ENCODE peak calls at places on chromosomes 2 and 18, in four cellular contexts. One of them, this sample, is unnamed. For H3K27me3, the result is how much of the 10 kb centered on the place peaks cover.

GRCh38 chr2:232534940-232535735 is 4.4 kb upstream of the CHRNG start:
- DNase-seq in CD8-positive, alpha-beta T cell: no peak
- DNase-seq in prostate gland: no peak
- DNase-seq in brain microvascular endothelial cell: no peak
- DNase-seq in this sample: no peak

GRCh38 chr18:26003391-26003790 is 87.0 kb downstream of the SS18 start:
- DNase-seq in prostate gland: peak
- DNase-seq in brain microvascular endothelial cell: no peak
- DNase-seq in CD8-positive, alpha-beta T cell: no peak
- DNase-seq in this sample: no peak

GRCh38 chr2:128617661-128618060 is 299.0 kb upstream of the HS6ST1 start:
- DNase-seq in CD8-positive, alpha-beta T cell: no peak
- DNase-seq in prostate gland: no peak
- DNase-seq in brain microvascular endothelial cell: no peak
- DNase-seq in this sample: no peak

GRCh38 chr2:112869258-112869842 is 32.8 kb upstream of the IL1B start:
- DNase-seq in CD8-positive, alpha-beta T cell: no peak
- DNase-seq in brain microvascular endothelial cell: no peak
- DNase-seq in prostate gland: peak
- DNase-seq in this sample: peak

GRCh38 chr2:113977660-113978523 is 88.0 kb downstream of the ACTR3 start:
- DNase-seq in brain microvascular endothelial cell: peak
- DNase-seq in CD8-positive, alpha-beta T cell: no peak
- DNase-seq in prostate gland: no peak
- DNase-seq in this sample: peak

GRCh38 chr2:177148477-177149154 is 64.0 kb upstream of the HNRNPA3 start:
- DNase-seq in brain microvascular endothelial cell: peak
- DNase-seq in prostate gland: peak
- DNase-seq in CD8-positive, alpha-beta T cell: peak
- DNase-seq in this sample: peak

GRCh38 chr2:43399515-43400245 is 173.3 kb upstream of the ZFP36L2 start:
- DNase-seq in prostate gland: no peak
- DNase-seq in CD8-positive, alpha-beta T cell: no peak
- DNase-seq in brain microvascular endothelial cell: no peak
- DNase-seq in this sample: no peak

GRCh38 chr2:20223345-20224190 is 1.4 kb downstream of the SDC1 start:
- DNase-seq in prostate gland: no peak
- DNase-seq in brain microvascular endothelial cell: no peak
- DNase-seq in CD8-positive, alpha-beta T cell: no peak
- DNase-seq in this sample: peak

GRCh38 chr2:213119061-213119809 is 32.2 kb downstream of the IKZF2 start:
- DNase-seq in CD8-positive, alpha-beta T cell: no peak
- DNase-seq in brain microvascular endothelial cell: peak
- DNase-seq in prostate gland: no peak
- DNase-seq in this sample: no peak

GRCh38 chr2:15388406-15389325 is 172.5 kb downstream of the NBAS start:
- DNase-seq in prostate gland: no peak
- DNase-seq in brain microvascular endothelial cell: no peak
- DNase-seq in CD8-positive, alpha-beta T cell: no peak
- DNase-seq in this sample: no peak

GRCh38 chr2:46520108-46520507 is 40.7 kb downstream of the TMEM247 start:
- DNase-seq in brain microvascular endothelial cell: no peak
- DNase-seq in prostate gland: no peak
- DNase-seq in CD8-positive, alpha-beta T cell: no peak
- DNase-seq in this sample: no peak

GRCh38 chr18:52570975-52571374 is 231.0 kb downstream of the DCC start:
- DNase-seq in brain microvascular endothelial cell: no peak
- DNase-seq in CD8-positive, alpha-beta T cell: no peak
- DNase-seq in prostate gland: no peak
- DNase-seq in this sample: no peak

GRCh38 chr2:227687189-227687588 is 20.6 kb downstream of the SCYGR5 start:
- DNase-seq in CD8-positive, alpha-beta T cell: no peak
- DNase-seq in brain microvascular endothelial cell: no peak
- DNase-seq in prostate gland: no peak
- DNase-seq in this sample: no peak

GRCh38 chr2:226618875-226619605 is 180.6 kb downstream of the IRS1 start:
- DNase-seq in brain microvascular endothelial cell: no peak
- DNase-seq in prostate gland: no peak
- DNase-seq in CD8-positive, alpha-beta T cell: no peak
- DNase-seq in this sample: no peak

GRCh38 chr2:27016801-27017325 is 15.9 kb upstream of the TMEM214 start:
- DNase-seq in brain microvascular endothelial cell: peak
- DNase-seq in CD8-positive, alpha-beta T cell: peak
- DNase-seq in prostate gland: peak
- DNase-seq in this sample: peak

GRCh38 chr2:162545254-162545653 is 201.3 kb downstream of the GCA start:
- DNase-seq in brain microvascular endothelial cell: no peak
- DNase-seq in CD8-positive, alpha-beta T cell: no peak
- DNase-seq in prostate gland: no peak
- DNase-seq in this sample: no peak

GRCh38 chr2:117789505-117789904 is 25.0 kb upstream of the DDX18 start:
- DNase-seq in prostate gland: no peak
- DNase-seq in brain microvascular endothelial cell: no peak
- DNase-seq in CD8-positive, alpha-beta T cell: no peak
- DNase-seq in this sample: no peak

GRCh38 chr2:33380001-33380609 is 96.3 kb upstream of the RASGRP3 start:
- DNase-seq in CD8-positive, alpha-beta T cell: no peak
- DNase-seq in prostate gland: no peak
- DNase-seq in brain microvascular endothelial cell: no peak
- DNase-seq in this sample: no peak

GRCh38 chr2:434625-435024 is 146.7 kb upstream of the ALKAL2 start:
- DNase-seq in brain microvascular endothelial cell: no peak
- DNase-seq in CD8-positive, alpha-beta T cell: no peak
- DNase-seq in prostate gland: no peak
- DNase-seq in this sample: no peak

GRCh38 chr18:74139888-74140287 is 7.7 kb downstream of the FBXO15 start:
- DNase-seq in CD8-positive, alpha-beta T cell: no peak
- DNase-seq in brain microvascular endothelial cell: peak
- DNase-seq in prostate gland: no peak
- DNase-seq in this sample: no peak

GRCh38 chr2:220076734-220077133 is 449.3 kb downstream of the SLC4A3 start:
- DNase-seq in CD8-positive, alpha-beta T cell: no peak
- DNase-seq in prostate gland: peak
- DNase-seq in brain microvascular endothelial cell: peak
- DNase-seq in this sample: no peak

GRCh38 chr2:696999-697627 is 19.9 kb upstream of the TMEM18 start:
- DNase-seq in prostate gland: no peak
- DNase-seq in brain microvascular endothelial cell: no peak
- DNase-seq in CD8-positive, alpha-beta T cell: no peak
- DNase-seq in this sample: peak

DNA sequence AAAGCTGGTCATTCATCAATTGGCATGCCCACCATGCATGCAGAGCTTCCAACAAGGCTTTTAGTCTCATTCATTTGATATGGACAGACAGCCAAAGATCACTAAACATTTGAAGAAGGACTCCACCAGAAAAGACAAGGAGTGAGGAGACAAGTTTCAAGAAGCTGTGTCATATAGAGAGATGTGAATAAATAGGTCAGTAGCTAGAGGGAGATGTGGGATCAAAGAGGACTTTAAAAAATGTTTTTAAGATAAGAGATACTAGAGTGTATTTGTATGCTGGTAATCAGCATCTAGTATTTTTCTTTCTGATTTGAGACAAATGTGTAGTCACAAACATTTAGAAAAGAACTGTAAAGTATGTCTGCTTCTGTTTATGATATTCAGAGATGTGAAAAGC is 48.5 kb downstream of the ANTXR1 start:
- DNase-seq in brain microvascular endothelial cell: no peak
- DNase-seq in CD8-positive, alpha-beta T cell: no peak
- DNase-seq in prostate gland: no peak
- DNase-seq in this sample: no peak
- H3K27me3 ChIP-seq in brain microvascular endothelial cell: under half
- H3K27me3 ChIP-seq in CD8-positive, alpha-beta T cell: under half
- H3K27me3 ChIP-seq in prostate gland: under half
- H3K27me3 ChIP-seq in this sample: under half

GRCh38 chr2:67214585-67215184 is 182.4 kb upstream of the ETAA1 start:
- DNase-seq in brain microvascular endothelial cell: no peak
- DNase-seq in prostate gland: no peak
- DNase-seq in CD8-positive, alpha-beta T cell: no peak
- DNase-seq in this sample: no peak
- H3K27ac ChIP-seq in brain microvascular endothelial cell: no peak
- H3K27ac ChIP-seq in prostate gland: no peak
- H3K27ac ChIP-seq in CD8-positive, alpha-beta T cell: no peak
- H3K27ac ChIP-seq in this sample: no peak

GRCh38 chr18:64119916-64120315 is 29.0 kb downstream of the LINC00305 start:
- DNase-seq in brain microvascular endothelial cell: no peak
- DNase-seq in prostate gland: no peak
- DNase-seq in CD8-positive, alpha-beta T cell: no peak
- DNase-seq in this sample: no peak
- TF ChIP-seq CTCF in brain microvascular endothelial cell: no peak
- TF ChIP-seq CTCF in prostate gland: no peak
- TF ChIP-seq CTCF in CD8-positive, alpha-beta T cell: no peak
- TF ChIP-seq CTCF in this sample: peak

GRCh38 chr2:238236571-238236970 is 3.3 kb downstream of the HES6 start:
- DNase-seq in brain microvascular endothelial cell: no peak
- DNase-seq in CD8-positive, alpha-beta T cell: no peak
- DNase-seq in prostate gland: no peak
- DNase-seq in this sample: no peak

GRCh38 chr2:238237441-238237840 is 2.4 kb downstream of the HES6 start:
- DNase-seq in prostate gland: no peak
- DNase-seq in brain microvascular endothelial cell: no peak
- DNase-seq in CD8-positive, alpha-beta T cell: no peak
- DNase-seq in this sample: no peak

GRCh38 chr2:238239552-238239871 is 326 bp downstream of the HES6 start:
- DNase-seq in brain microvascular endothelial cell: no peak
- DNase-seq in CD8-positive, alpha-beta T cell: no peak
- DNase-seq in prostate gland: no peak
- DNase-seq in this sample: no peak

GRCh38 chr2:238238766-238239551 is 879 bp downstream of the HES6 start:
- DNase-seq in brain microvascular endothelial cell: no peak
- DNase-seq in prostate gland: no peak
- DNase-seq in CD8-positive, alpha-beta T cell: peak
- DNase-seq in this sample: no peak

GRCh38 chr2:238238311-238238765 is 1.5 kb downstream of the HES6 start:
- DNase-seq in prostate gland: no peak
- DNase-seq in brain microvascular endothelial cell: no peak
- DNase-seq in CD8-positive, alpha-beta T cell: no peak
- DNase-seq in this sample: no peak
- H3K27me3 ChIP-seq in prostate gland: under half
- H3K27me3 ChIP-seq in brain microvascular endothelial cell: under half
- H3K27me3 ChIP-seq in CD8-positive, alpha-beta T cell: under half
- H3K27me3 ChIP-seq in this sample: under half

DNA sequence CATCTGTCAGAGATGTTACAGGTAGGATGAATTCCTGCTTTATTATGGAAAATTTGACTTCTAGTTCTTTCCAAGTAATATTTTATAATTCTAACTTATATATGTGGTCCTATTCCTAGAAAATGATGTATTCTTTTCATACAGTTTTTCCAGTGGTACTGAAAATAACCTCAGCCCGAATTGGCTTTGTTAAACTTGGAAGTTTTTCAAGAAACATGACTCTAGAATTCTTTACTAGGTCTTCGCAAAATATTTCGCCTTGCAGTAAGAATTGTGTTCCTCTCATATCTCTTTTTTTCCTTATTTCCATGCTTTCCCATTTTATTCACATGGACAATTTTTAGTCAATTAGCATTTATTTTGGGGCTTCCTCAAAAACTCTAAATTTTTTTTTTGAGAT is 60.5 kb downstream of the BMPR2 start:
- DNase-seq in CD8-positive, alpha-beta T cell: no peak
- DNase-seq in prostate gland: no peak
- DNase-seq in brain microvascular endothelial cell: no peak
- DNase-seq in this sample: no peak
- H3K27ac ChIP-seq in CD8-positive, alpha-beta T cell: no peak
- H3K27ac ChIP-seq in prostate gland: no peak
- H3K27ac ChIP-seq in brain microvascular endothelial cell: no peak
- H3K27ac ChIP-seq in this sample: no peak

DNA sequence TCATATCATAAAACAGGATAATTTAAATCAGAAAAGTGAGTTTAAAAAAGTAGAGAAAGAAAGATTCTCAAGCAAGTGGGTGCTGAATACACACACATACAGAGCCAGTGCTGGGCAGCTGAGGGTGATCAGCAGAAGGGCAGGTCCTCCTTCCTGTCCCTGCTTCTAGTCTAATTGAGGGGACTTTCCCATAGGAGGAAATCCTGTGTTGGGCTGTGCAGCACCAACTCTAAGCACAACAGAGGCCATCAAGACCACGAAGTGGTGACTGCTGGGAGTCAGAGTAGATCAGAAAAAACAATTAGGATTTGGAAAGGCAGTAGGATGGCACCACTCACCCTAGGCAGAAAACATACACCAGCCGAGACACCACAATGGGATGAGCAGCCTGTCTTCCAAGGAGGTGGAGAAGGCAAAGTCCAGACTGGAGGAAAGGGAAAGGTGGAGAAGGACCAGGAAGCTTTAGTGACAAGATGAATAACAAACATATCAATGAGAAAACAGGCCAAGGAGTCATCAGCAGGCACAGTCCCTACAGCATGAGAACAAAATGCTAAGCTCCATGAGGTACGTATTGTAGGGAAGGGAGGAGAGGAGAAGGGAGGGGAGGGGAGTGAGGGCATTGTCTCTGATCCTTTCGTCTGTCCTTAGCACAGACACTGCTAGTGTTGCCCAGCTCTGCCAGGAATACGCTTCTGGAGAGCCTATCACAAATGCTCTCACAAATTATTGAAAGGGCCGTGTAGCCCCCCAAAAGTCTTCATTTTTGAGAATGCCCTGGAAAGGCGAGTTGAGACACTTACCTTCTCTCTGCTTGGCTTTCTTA is 16.7 kb upstream of the MSGN1 start:
- DNase-seq in prostate gland: no peak
- DNase-seq in brain microvascular endothelial cell: no peak
- DNase-seq in CD8-positive, alpha-beta T cell: no peak
- DNase-seq in this sample: no peak
- TF ChIP-seq CTCF in prostate gland: no peak
- TF ChIP-seq CTCF in brain microvascular endothelial cell: no peak
- TF ChIP-seq CTCF in CD8-positive, alpha-beta T cell: no peak
- TF ChIP-seq CTCF in this sample: no peak

This sample was measured in PC-9.